ENCODE peak calls at places on chromosomes 12 and 14, in six cellular contexts. N, Z, V, U, J and S are unnamed samples.

GRCh38 chr14:64663174-64663573 is 41.0 kb upstream of the PLEKHG3 start:
- DNase-seq in Z (no peak), V (no peak), U (no peak), N (no peak), J (no peak), S (no peak)

GRCh38 chr12:5884846-5885245 is 60.2 kb downstream of the ANO2 start:
- DNase-seq in N (no peak), U (no peak), V (no peak), J (no peak), Z (no peak), S (peak)

GRCh38 chr14:24365600-24366374 is 2.2 kb upstream of the NFATC4 start:
- DNase-seq in J (no peak), Z (no peak), V (peak), U (peak), N (peak), S (no peak)

GRCh38 chr12:87866602-87867292 is 162.5 kb downstream of the C12orf50 start:
- DNase-seq in J (no peak), U (no peak), V (no peak), Z (no peak), N (no peak), S (no peak)

GRCh38 chr12:28191018-28191595 is 851 bp downstream of the CCDC91 start:
- DNase-seq in U (no peak), V (no peak), N (peak), J (peak), Z (no peak), S (no peak)

GRCh38 chr12:89846473-89846872 is 137.8 kb upstream of the ATP2B1 start:
- DNase-seq in U (no peak), V (no peak), J (no peak), Z (no peak), N (no peak), S (no peak)

GRCh38 chr12:76455582-76456345 is 103.8 kb downstream of the OSBPL8 start:
- DNase-seq in N (no peak), V (no peak), U (peak), J (peak), Z (peak), S (no peak)

GRCh38 chr14:50055461-50056228 is 60.7 kb downstream of the VCPKMT start:
- DNase-seq in V (no peak), J (no peak), U (no peak), N (no peak), Z (no peak), S (no peak)

GRCh38 chr14:72638021-72638420 is 255.9 kb downstream of the DPF3 start:
- DNase-seq in U (no peak), V (no peak), J (no peak), N (no peak), Z (no peak), S (no peak)

GRCh38 chr14:76701981-76702380 is 59.3 kb upstream of the VASH1 start:
- DNase-seq in U (no peak), Z (no peak), J (no peak), N (no peak), V (no peak), S (no peak)

GRCh38 chr14:102248121-102248520 is 56.8 kb downstream of the MOK start:
- DNase-seq in J (peak), U (no peak), Z (no peak), N (no peak), V (no peak), S (no peak)

GRCh38 chr12:78260976-78261375 is 430.3 kb downstream of the NAV3 start:
- DNase-seq in U (no peak), J (no peak), Z (no peak), N (no peak), V (no peak), S (no peak)

GRCh38 chr12:119748512-119748911 is 80.6 kb downstream of the PRKAB1 start:
- DNase-seq in J (no peak), U (no peak), V (no peak), Z (no peak), N (no peak), S (no peak)

GRCh38 chr12:100399095-100399494 is 42.2 kb downstream of the SLC17A8 start:
- DNase-seq in U (no peak), J (no peak), N (no peak), V (no peak), Z (no peak), S (no peak)

GRCh38 chr12:100398307-100398706 is 41.4 kb downstream of the SLC17A8 start:
- DNase-seq in J (no peak), U (no peak), V (no peak), Z (no peak), N (peak), S (no peak)

GRCh38 chr12:100404769-100405407 is 48.0 kb downstream of the SLC17A8 start:
- DNase-seq in U (peak), V (no peak), J (peak), N (peak), Z (no peak), S (no peak)

GRCh38 chr12:100401660-100402059 is 44.8 kb downstream of the SLC17A8 start:
- DNase-seq in N (peak), Z (no peak), U (no peak), J (no peak), V (no peak), S (no peak)

DNA sequence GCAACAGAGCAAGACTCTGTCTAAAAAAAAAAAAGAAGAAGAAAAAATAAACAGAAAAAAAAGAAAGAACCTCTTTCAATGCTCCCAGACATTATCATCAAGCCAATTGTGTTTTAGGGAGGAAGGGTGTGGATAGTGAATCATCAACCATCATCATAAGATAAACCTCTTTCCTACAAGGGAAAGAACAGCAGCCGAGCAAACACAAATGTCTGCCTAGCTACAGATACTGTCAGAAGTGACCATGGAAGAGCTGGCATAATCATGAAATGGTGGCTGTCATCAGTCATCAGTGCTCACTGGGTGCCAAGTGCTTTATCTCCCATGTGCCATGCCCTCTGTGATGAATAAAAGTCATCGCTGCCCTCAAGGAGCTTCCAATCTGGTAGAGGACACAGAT is 46.6 kb downstream of the SLC17A8 start:
- DNase-seq in Z (no peak), N (no peak), U (no peak), J (no peak), V (no peak), S (no peak)
- TF ChIP-seq POLR2A in Z (no peak), N (no peak), U (no peak), J (no peak), V (no peak), S (no peak)

GRCh38 chr12:1873531-1874149 is 44.8 kb downstream of the CACNA2D4 start:
- DNase-seq in Z (no peak), V (no peak), J (no peak), N (no peak), U (no peak), S (peak)
- TF ChIP-seq POLR2AphosphoS5 in Z (no peak), V (no peak), J (no peak), N (no peak), U (no peak), S (no peak)

DNA sequence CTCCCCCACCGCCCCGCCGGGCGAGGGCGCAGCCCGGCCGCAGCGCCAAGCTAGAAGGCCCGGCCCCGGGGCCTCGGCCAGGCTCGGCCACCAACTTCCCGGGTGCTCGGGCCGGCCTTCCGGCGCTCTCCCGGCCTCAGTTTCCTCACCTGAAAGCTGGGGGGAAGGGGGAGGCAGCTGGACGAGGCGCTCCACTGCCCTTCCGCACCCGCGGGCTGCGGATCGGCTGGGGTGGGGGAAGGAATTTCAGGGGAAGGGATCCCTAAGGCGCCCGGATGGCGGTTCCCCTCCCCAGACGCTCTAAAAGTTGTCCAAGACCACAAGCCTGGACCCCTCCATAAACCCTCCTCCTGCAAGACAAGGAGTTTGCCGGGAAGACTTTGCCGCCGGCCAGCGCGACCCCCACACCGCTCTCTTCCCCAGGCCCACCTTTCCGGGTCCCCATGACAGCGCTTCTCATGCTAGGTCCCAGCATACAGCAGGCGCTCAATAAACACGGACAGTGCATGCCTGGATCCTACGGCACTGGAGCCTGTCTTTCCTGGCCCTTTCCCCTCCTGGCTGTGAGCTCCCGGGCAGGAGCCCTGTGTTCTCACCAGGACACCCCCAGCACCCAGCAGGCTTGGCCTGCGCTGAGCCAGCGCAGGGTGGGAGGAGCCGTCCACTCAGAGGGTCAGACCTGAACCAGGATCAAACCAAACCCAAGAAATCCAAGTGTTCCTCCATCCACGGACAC is 18.1 kb downstream of the BEGAIN start:
- DNase-seq in Z (no peak), N (no peak), U (no peak), J (no peak), V (no peak), S (no peak)
- TF ChIP-seq POLR2A in Z (no peak), N (no peak), U (no peak), J (no peak), V (no peak), S (no peak)

GRCh38 chr12:41334390-41334789 is 146.3 kb downstream of the PDZRN4 start:
- DNase-seq in Z (no peak), J (no peak), N (no peak), U (no peak), V (no peak), S (no peak)
- TF ChIP-seq POLR2AphosphoS5 in Z (no peak), J (no peak), N (no peak), U (no peak), V (no peak), S (no peak)

GRCh38 chr14:35365130-35366047 is 39.2 kb downstream of the NFKBIA start:
- DNase-seq in U (no peak), V (peak), N (peak), J (peak), Z (no peak), S (peak)
- TF ChIP-seq POLR2A in U (no peak), V (no peak), N (no peak), J (no peak), Z (no peak), S (no peak)

GRCh38 chr12:31896514-31897039 is 62.6 kb upstream of the RESF1 start:
- DNase-seq in Z (peak), U (peak), N (peak), J (peak), V (peak), S (no peak)
- TF ChIP-seq POLR2AphosphoS5 in Z (peak), U (peak), N (peak), J (no peak), V (peak), S (no peak)

DNA sequence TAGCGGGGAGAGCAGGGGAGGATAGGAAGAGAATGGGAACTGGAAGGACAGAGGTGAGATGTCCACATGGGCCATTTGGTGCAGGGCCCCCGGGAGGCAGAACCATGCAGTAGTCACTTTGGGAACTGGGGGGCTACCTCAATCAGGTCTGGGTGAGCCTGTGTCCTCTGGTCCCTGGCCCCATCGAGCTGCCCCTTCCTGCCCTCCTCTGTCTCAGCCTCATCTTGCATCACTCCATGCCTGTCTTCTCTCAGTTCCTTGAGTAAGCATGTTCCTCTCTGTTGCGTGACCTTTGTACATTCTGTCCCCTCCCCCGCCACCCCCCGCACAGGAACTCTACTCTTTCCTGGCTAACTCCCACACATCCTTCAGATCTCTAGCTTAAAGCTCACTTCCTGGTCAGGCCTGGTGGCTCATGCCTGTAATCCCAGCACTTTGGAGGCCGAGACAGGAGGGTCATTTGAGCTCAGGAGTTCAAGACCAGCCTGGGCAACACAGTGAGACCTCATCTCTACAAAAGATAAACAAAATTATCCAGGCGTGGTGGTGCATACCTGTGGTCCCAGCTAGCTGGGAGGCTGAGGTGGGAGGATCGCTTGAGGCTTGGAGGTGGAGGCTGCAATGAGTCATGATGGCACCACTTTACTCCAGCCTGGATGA is 23.2 kb downstream of the FOS start:
- DNase-seq in Z (no peak), U (no peak), N (peak), V (no peak), J (peak), S (no peak)
- TF ChIP-seq POLR2A in Z (no peak), U (no peak), N (peak), V (no peak), J (no peak), S (no peak)

GRCh38 chr14:52046376-52046917 is 22.4 kb downstream of the NID2 start:
- DNase-seq in J (no peak), Z (no peak), U (no peak), V (no peak), N (no peak), S (no peak)

GRCh38 chr14:52043690-52044089 is 25.2 kb downstream of the NID2 start:
- DNase-seq in J (peak), N (peak), Z (no peak), U (no peak), V (no peak), S (no peak)

GRCh38 chr14:52042371-52043037 is 26.4 kb downstream of the NID2 start:
- DNase-seq in J (no peak), N (no peak), Z (no peak), V (no peak), U (no peak), S (no peak)

GRCh38 chr14:52048132-52048531 is 20.7 kb downstream of the NID2 start:
- DNase-seq in U (no peak), J (no peak), N (no peak), V (no peak), Z (no peak), S (no peak)

GRCh38 chr14:52044791-52045522 is 23.9 kb downstream of the NID2 start:
- DNase-seq in N (no peak), J (no peak), U (no peak), V (no peak), Z (no peak), S (peak)
- TF ChIP-seq POLR2AphosphoS5 in N (peak), J (no peak), U (no peak), V (no peak), Z (no peak), S (no peak)